ENCODE peak calls at places on chromosomes 11 and 22, in four cellular contexts. X is SK-N-SH, S is AG04450, D is adrenal gland. R is an unnamed sample.

GRCh38 chr22:46824348-46824909 is 62.0 kb downstream of the TBC1D22A start:
- DNase-seq in D (peak), S (no peak), X (peak), R (no peak)

GRCh38 chr11:70495351-70496310 is 97.3 kb downstream of the CTTN start:
- DNase-seq in X (no peak), S (no peak), D (no peak), R (no peak)

GRCh38 chr11:132719684-132720083 is 812.6 kb downstream of the OPCML start:
- DNase-seq in X (no peak), D (no peak), S (no peak), R (no peak)

GRCh38 chr11:82047200-82047599 is 686.5 kb downstream of the FAM181B start:
- DNase-seq in X (no peak), D (no peak), S (no peak), R (no peak)

GRCh38 chr11:66619080-66619554 is 2.7 kb downstream of the RBM14 start:
- DNase-seq in X (no peak), D (no peak), S (no peak), R (peak)

GRCh38 chr11:16217631-16218030 is 138.7 kb downstream of the SOX6 start:
- DNase-seq in D (no peak), X (no peak), S (no peak), R (no peak)

GRCh38 chr11:225734-226453 is 10.2 kb downstream of the SIRT3 start:
- DNase-seq in D (no peak), S (no peak), X (no peak), R (peak)

GRCh38 chr11:75667831-75668507 is 869 bp downstream of the MAP6 start:
- DNase-seq in S (no peak), D (peak), X (peak), R (peak)

GRCh38 chr11:75351541-75352416 is at the start of gene ARRB1:
- DNase-seq in S (no peak), X (peak), D (peak), R (peak)

GRCh38 chr11:2447253-2447950 is 2.6 kb downstream of the KCNQ1 start:
- DNase-seq in X (no peak), S (no peak), D (peak), R (no peak)

GRCh38 chr11:119299416-119299815 is 17.5 kb downstream of the MCAM start:
- DNase-seq in X (no peak), S (no peak), D (no peak), R (no peak)

GRCh38 chr11:113732092-113732491 is 26.0 kb upstream of the TMPRSS5 start:
- DNase-seq in D (no peak), X (no peak), S (no peak), R (no peak)

GRCh38 chr22:50611341-50612060 is 10.9 kb downstream of the MAPK8IP2 start:
- DNase-seq in S (no peak), X (no peak), D (no peak), R (no peak)

GRCh38 chr22:42301742-42302102 is 31.3 kb upstream of the TCF20 start:
- DNase-seq in D (no peak), S (no peak), X (no peak), R (no peak)

GRCh38 chr22:42303304-42304020 is 33.0 kb upstream of the TCF20 start:
- DNase-seq in X (no peak), D (no peak), S (no peak), R (no peak)

GRCh38 chr22:42300286-42301071 is 30.0 kb upstream of the TCF20 start:
- DNase-seq in X (no peak), S (no peak), D (no peak), R (no peak)

GRCh38 chr22:42299586-42300285 is 29.3 kb upstream of the TCF20 start:
- DNase-seq in S (no peak), D (no peak), X (no peak), R (no peak)

GRCh38 chr22:42301072-42301741 is 30.8 kb upstream of the TCF20 start:
- DNase-seq in D (no peak), S (no peak), X (no peak), R (no peak)
- H3K4me3 ChIP-seq in D (no peak), S (no peak), X (no peak), R (no peak)

DNA sequence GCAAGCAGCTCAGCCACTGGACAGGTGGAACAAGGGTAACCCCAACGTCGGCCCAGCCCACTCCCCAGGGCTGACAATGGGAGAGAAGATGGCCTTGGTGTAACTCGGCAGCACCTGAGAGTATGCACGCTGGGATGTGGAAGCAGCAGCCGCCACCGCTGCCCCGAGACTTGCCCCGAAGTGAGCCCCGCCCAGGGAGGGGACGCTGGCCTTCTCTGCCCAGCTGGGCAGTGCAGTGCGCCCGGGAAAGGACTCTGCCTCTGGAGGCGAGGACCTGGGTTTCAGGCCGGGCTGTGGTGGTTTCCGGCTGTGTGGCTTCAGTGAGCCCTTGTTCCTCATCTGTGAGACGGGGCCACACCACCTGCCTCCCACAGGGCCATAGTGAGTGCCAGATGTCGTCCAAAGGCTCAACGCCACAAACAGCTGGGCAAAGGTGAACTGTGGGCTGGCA is 8.6 kb upstream of the POLDIP3 start:
- DNase-seq in D (no peak), X (no peak), S (no peak), R (no peak)
- TF ChIP-seq CTCF in D (no peak), X (no peak), S (no peak), R (no peak)

GRCh38 chr22:39556970-39557811 is 13.4 kb upstream of the CACNA1I start:
- DNase-seq in D (peak), X (peak), S (no peak), R (peak)
- H3K4me3 ChIP-seq in D (no peak), X (peak), S (no peak), R (no peak)

GRCh38 chr11:124108158-124108557 is 7.1 kb upstream of the VWA5A start:
- DNase-seq in S (no peak), X (no peak), D (peak), R (peak)
- TF ChIP-seq CTCF in S (peak), X (peak), D (peak), R (peak)

DNA sequence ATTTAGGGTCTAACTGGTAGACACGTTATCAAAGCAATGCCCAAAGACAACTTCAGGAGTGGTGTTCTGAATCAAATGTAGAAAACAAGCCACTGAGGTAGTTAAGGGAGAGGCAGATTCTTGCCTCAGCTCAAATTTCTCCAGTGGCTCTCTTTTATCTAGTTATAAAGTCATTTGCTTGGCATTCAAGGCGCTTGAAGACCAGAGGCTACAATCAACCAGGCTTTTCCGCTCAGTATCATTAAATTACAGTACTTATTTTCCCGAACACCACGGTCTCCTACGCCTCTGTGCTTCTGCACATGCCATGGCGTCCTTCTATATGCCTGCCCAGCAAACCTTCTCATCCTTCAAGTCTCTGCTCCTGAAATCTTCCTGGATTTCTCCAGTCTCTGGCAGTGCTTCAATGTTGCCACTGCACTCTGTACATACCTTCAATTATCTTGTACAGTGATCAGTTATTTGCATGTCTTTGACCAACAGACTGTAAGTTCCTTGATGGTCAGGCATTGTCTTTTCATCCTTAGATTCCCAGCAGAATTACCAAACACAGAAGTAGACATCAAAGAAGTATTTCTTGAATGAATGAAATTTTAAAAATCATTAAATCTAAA is 1.4 kb downstream of the POGLUT3 start:
- DNase-seq in X (no peak), S (no peak), D (no peak), R (peak)
- H3K4me3 ChIP-seq in X (peak), S (peak), D (no peak), R (peak)

DNA sequence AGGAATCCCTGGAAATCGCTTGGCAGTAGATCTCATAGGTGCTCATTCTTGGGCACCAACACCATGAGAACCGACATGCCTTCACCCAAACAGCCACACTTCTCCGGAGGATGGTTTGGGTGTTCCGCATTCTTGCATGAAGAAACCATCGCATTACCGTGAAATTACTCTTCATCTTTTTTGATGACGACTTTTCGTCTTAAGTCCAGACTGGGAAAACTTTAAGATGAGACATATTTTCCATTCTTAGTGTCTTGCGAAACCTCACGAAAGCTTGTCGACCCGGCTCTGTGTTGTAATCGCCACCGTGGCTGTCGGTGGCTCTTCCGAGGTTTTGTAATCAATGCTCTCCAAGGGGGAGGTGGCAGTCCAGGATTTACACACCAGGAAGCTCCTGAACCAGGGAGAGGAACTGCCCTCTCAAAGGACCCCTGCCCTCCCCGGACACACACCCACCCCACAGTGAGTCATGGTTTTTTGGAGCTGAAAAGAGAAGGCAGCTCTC is 1.7 kb downstream of the TOM1 start:
- DNase-seq in D (peak), X (no peak), S (peak), R (peak)
- TF ChIP-seq CTCF in D (no peak), X (no peak), S (no peak), R (no peak)

DNA sequence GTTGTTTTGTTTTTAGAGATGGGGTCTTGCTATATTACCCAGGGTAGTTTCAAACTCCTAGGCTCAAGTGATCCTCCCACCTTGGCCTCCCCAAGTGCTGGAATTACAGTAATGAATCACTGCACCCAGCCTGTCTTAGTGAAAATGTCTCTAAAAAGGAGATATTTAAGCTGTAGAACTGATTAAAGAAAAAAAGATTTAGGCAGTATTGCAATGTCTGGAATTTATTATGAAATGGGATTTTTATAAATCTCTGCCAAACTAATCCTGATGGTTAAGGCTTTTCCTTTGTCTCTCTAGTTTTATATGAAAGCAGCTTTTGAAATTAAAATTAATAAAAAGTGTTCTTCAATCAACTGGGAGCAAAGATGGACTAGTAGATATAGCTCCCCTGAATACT is 2.1 kb downstream of the PLAAT3 start:
- DNase-seq in D (no peak), S (no peak), X (no peak), R (peak)
- H3K4me3 ChIP-seq in D (no peak), S (no peak), X (no peak), R (no peak)

GRCh38 chr22:17633998-17634323 is 4.6 kb upstream of the BCL2L13 start:
- DNase-seq in D (no peak), X (no peak), S (no peak), R (no peak)

GRCh38 chr22:17638432-17639237 is at the start of gene BCL2L13:
- DNase-seq in S (peak), X (peak), D (peak), R (peak)

GRCh38 chr22:17634696-17635095 is 3.9 kb upstream of the BCL2L13 start:
- DNase-seq in X (no peak), S (no peak), D (no peak), R (peak)

GRCh38 chr22:17637490-17638181 is 921 bp upstream of the BCL2L13 start:
- DNase-seq in X (no peak), S (no peak), D (no peak), R (no peak)

DNA sequence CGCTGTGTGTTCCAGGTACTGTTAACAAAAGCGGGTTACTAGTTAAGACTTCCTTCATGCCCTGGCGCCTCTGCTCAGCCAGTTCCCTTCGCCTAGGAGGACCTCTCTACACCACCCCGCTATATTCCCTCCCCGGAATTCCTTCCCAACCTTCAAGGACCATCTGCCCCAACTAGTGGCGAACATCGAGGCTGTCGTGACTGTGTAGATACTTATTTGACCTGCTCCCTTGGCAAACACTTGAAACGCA is 450 bp upstream of the BCL2L13 start:
- DNase-seq in X (no peak), D (no peak), S (no peak), R (no peak)
- TF ChIP-seq CTCF in X (no peak), D (no peak), S (peak), R (peak)

GRCh38 chr22:49566693-49567092 is 261.0 kb downstream of the BRD1 start:
- DNase-seq in X (no peak), D (no peak), S (no peak), R (no peak)

GRCh38 chr22:49569286-49570031 is 258.2 kb downstream of the BRD1 start:
- DNase-seq in D (peak), S (no peak), X (no peak), R (no peak)

GRCh38 chr22:49566141-49566541 is 261.5 kb downstream of the BRD1 start:
- DNase-seq in S (no peak), X (no peak), D (peak), R (no peak)

GRCh38 chr22:49568751-49569285 is 258.9 kb downstream of the BRD1 start:
- DNase-seq in D (peak), X (no peak), S (no peak), R (no peak)

GRCh38 chr22:49567894-49568750 is 259.6 kb downstream of the BRD1 start:
- DNase-seq in D (peak), X (no peak), S (no peak), R (no peak)
- H3K4me3 ChIP-seq in D (no peak), X (no peak), S (no peak), R (no peak)